ENCODE peak calls at places on chromosomes 12 and 14, in eight cellular contexts. U is H9, X is fibroblast of lung, T is astrocyte, C is NT2/D1, H is aorta, L is left ventricle myocardium inferior, N is SK-N-MC. B is an unnamed sample.

GRCh38 chr12:2221030-2221621 is 168.3 kb downstream of the CACNA1C start:
- DNase-seq in U (no peak), X (no peak), T (no peak), C (no peak), H (no peak), L (no peak), N (no peak), B (no peak)

GRCh38 chr12:95574799-95575452 is 23.6 kb upstream of the USP44 start:
- DNase-seq in U (no peak), X (peak; percentile 57), T (peak; percentile 34), C (no peak), H (no peak), L (no peak), N (no peak), B (peak; percentile 67)

GRCh38 chr12:68121143-68121542 is 38.4 kb downstream of the IFNG start:
- DNase-seq in U (no peak), X (no peak), T (no peak), C (no peak), H (no peak), L (no peak), N (no peak), B (no peak)

GRCh38 chr12:92648242-92649031 is 54.4 kb upstream of the PLEKHG7 start:
- DNase-seq in U (no peak), X (no peak), T (no peak), C (peak; percentile 16), H (no peak), L (no peak), N (no peak), B (peak; percentile 57)

GRCh38 chr14:92973265-92973797 is 50.4 kb downstream of the CHGA start:
- DNase-seq in U (peak; percentile 88), X (peak; percentile 56), T (peak; percentile 23), C (peak; percentile 38), H (peak; percentile 63), L (peak; percentile 82), N (no peak), B (peak; percentile 97)

GRCh38 chr12:2412305-2412643 is 359.5 kb downstream of the CACNA1C start:
- DNase-seq in U (no peak), X (no peak), T (no peak), C (peak; percentile 51), H (no peak), L (no peak), N (no peak), B (peak; percentile 88)

GRCh38 chr12:110670161-110670701 is 18.7 kb downstream of the HVCN1 start:
- DNase-seq in U (no peak), X (no peak), T (no peak), C (no peak), H (no peak), L (no peak), N (no peak), B (no peak)

GRCh38 chr12:109719123-109720022 is 5.7 kb downstream of the FAM222A start:
- DNase-seq in U (peak; percentile 79), X (no peak), T (no peak), C (peak; percentile 36), H (no peak), L (no peak), N (no peak), B (peak; percentile 88)

GRCh38 chr14:64035143-64035542 is 182.3 kb downstream of the SYNE2 start:
- DNase-seq in U (no peak), X (peak; percentile 39), T (peak; percentile 31), C (no peak), H (no peak), L (no peak), N (no peak), B (no peak)

GRCh38 chr14:92693998-92694780 is 54.2 kb downstream of the LGMN start:
- DNase-seq in U (no peak), X (no peak), T (no peak), C (no peak), H (peak; percentile 46), L (no peak), N (no peak), B (no peak)

GRCh38 chr12:24230061-24230460 is 280.6 kb upstream of the SOX5 start:
- DNase-seq in U (peak; percentile 39), X (no peak), T (no peak), C (peak; percentile 72), H (no peak), L (no peak), N (no peak), B (peak; percentile 81)

GRCh38 chr14:106209745-106210144 is 683.4 kb downstream of the TMEM121 start:
- DNase-seq in U (no peak), X (no peak), T (no peak), C (no peak), H (no peak), L (no peak), N (no peak), B (no peak)

GRCh38 chr14:106208794-106209193 is 682.4 kb downstream of the TMEM121 start:
- DNase-seq in U (no peak), X (no peak), T (no peak), C (no peak), H (no peak), L (no peak), N (no peak), B (no peak)

GRCh38 chr14:106210650-106211049 is 684.3 kb downstream of the TMEM121 start:
- DNase-seq in U (no peak), X (no peak), T (no peak), C (no peak), H (no peak), L (no peak), N (no peak), B (no peak)

GRCh38 chr14:106215229-106215628 is 688.8 kb downstream of the TMEM121 start:
- DNase-seq in U (no peak), X (no peak), T (no peak), C (no peak), H (no peak), L (no peak), N (no peak), B (no peak)

DNA sequence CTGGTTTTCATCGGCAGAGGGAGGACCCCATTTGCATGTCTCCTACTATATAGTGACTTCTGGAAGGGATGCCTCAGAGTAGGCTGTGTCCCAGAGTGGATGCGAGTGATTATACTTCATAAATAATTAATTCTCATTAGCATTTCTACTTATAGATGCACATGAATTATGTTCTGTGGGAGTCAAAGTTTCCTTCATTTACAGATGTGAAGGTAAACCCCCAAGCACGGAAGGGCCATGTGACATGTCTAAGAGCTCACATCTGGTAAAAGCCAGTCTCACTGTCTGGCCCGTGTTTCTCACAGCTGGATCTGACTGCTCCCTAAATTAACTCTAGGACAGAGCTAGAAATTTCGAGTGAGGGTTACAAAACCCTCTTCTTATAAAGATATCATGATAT is 685.1 kb downstream of the TMEM121 start:
- DNase-seq in U (no peak), X (no peak), T (no peak), C (no peak), H (no peak), L (no peak), N (peak; percentile 14), B (no peak)
- H3K9me3 ChIP-seq in U (peaks cover 100% of the 10 kb centered on the region), X (no peaks in the 10 kb centered on the region), T (peaks cover 19% of the 10 kb centered on the region), C (no peaks in the 10 kb centered on the region), H (peaks cover 1% of the 10 kb centered on the region), L (no peaks in the 10 kb centered on the region), N (no peaks in the 10 kb centered on the region), B (peaks cover 94% of the 10 kb centered on the region)

DNA sequence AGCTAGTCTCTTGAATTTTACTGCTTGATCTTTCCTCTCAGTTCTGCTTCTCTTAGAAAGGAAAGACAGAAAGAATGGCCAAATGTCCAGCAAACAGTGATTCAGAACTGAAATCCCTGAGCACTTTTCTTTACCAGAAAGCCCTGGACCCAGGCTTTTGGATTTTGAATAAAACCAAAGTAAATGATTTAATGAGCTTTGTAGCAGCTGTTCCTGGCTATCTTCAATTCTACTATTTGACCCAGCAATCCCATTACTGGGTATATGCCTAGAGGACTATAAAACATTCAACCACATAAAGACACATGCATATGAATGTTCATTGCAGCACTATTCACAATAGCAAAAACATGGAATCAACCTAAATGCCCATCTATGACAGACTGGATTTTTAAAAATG is 187.2 kb downstream of the PRKD1 start:
- DNase-seq in U (no peak), X (no peak), T (no peak), C (no peak), H (no peak), L (no peak), N (no peak), B (no peak)
- H3K9me3 ChIP-seq in U (no peaks in the 10 kb centered on the region), X (no peaks in the 10 kb centered on the region), T (no peaks in the 10 kb centered on the region), C (no peaks in the 10 kb centered on the region), H (no peaks in the 10 kb centered on the region), L (no peaks in the 10 kb centered on the region), N (no peaks in the 10 kb centered on the region), B (no peaks in the 10 kb centered on the region)

DNA sequence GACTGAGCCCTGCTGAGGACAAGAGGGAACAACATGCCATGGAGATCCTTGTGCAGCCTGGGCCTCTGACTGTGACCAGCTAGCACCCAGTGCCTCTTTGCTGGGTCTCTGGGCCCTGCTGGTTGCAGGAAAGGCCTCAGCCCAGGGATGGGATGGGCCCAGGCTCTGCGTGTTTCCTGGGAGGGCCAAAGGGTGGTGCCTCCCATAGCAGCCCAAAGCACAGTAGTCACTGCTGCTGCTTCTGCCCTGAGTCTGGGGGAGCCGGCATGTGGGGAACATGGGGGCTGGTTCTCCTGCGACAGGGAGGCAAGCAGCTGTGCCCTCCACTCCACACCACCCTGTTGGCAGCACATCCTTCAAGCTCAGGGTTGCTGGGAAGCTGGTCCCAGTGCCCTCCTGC is 18.5 kb downstream of the ANHX start:
- DNase-seq in U (no peak), X (no peak), T (no peak), C (no peak), H (no peak), L (no peak), N (no peak), B (peak; percentile 18)
- H3K9me3 ChIP-seq in U (peaks cover 86% of the 10 kb centered on the region), X (no peaks in the 10 kb centered on the region), T (peaks cover 35% of the 10 kb centered on the region), C (peaks cover 55% of the 10 kb centered on the region), H (peaks cover 33% of the 10 kb centered on the region), L (peaks cover 96% of the 10 kb centered on the region), N (peaks cover under 1% of the 10 kb centered on the region), B (peaks cover 64% of the 10 kb centered on the region)

GRCh38 chr12:113769322-113769721 is 196.8 kb downstream of the RBM19 start:
- DNase-seq in U (no peak), X (no peak), T (no peak), C (no peak), H (no peak), L (no peak), N (no peak), B (no peak)
- H3K9me3 ChIP-seq in U (no peaks in the 10 kb centered on the region), X (no peaks in the 10 kb centered on the region), T (no peaks in the 10 kb centered on the region), C (no peaks in the 10 kb centered on the region), H (no peaks in the 10 kb centered on the region), L (no peaks in the 10 kb centered on the region), N (no peaks in the 10 kb centered on the region), B (no peaks in the 10 kb centered on the region)

GRCh38 chr12:34294137-34294536 is 271.8 kb downstream of the ALG10 start:
- DNase-seq in U (no peak), X (no peak), T (no peak), C (no peak), H (peak; percentile 18), L (no peak), N (no peak), B (no peak)
- H3K9me3 ChIP-seq in U (peaks cover 50% of the 10 kb centered on the region), X (no peaks in the 10 kb centered on the region), T (peaks cover 17% of the 10 kb centered on the region), C (no peaks in the 10 kb centered on the region), H (no peaks in the 10 kb centered on the region), L (peaks cover 14% of the 10 kb centered on the region), N (no peaks in the 10 kb centered on the region), B (peaks cover 38% of the 10 kb centered on the region)

B was measured in endodermal cell.